ENCODE peak calls at places on chromosomes 3 and 15, in nine cellular contexts. B, E, N, G, V, M, A, X and H are unnamed samples. For H3K9me3, the result is how much of the 10 kb centered on the place peaks cover.

GRCh38 chr3:81684739-81685395 is 76.6 kb downstream of the GBE1 start:
- DNase-seq in V (no peak), X (no peak), N (no peak), A (no peak), M (peak), B (no peak), G (no peak), E (no peak), H (no peak)

GRCh38 chr3:52237659-52238172 is 1.2 kb downstream of the TWF2 start:
- DNase-seq in A (no peak), X (peak), V (peak), B (peak), N (peak), G (no peak), M (peak), E (no peak), H (peak)

GRCh38 chr3:72452745-72453144 is 395.5 kb downstream of the SHQ1 start:
- DNase-seq in N (no peak), B (no peak), X (no peak), M (no peak), G (no peak), E (no peak), A (no peak), V (no peak), H (no peak)

GRCh38 chr3:177333535-177334495 is 136.5 kb upstream of the TBL1XR1 start:
- DNase-seq in E (no peak), A (no peak), V (peak), N (peak), B (no peak), M (no peak), X (peak), G (no peak), H (no peak)

GRCh38 chr15:82533801-82534200 is 6.5 kb downstream of the RPS17 start:
- DNase-seq in M (no peak), E (no peak), N (no peak), V (no peak), A (no peak), G (no peak), B (no peak), X (peak), H (no peak)

GRCh38 chr3:43531835-43532234 is 90.0 kb downstream of the ANO10 start:
- DNase-seq in A (no peak), M (peak), G (no peak), X (no peak), E (no peak), B (no peak), N (no peak), V (no peak), H (no peak)

GRCh38 chr3:131028844-131029243 is 2.2 kb downstream of the NEK11 start:
- DNase-seq in X (no peak), M (no peak), V (no peak), N (no peak), A (no peak), G (no peak), E (no peak), B (no peak), H (no peak)

GRCh38 chr15:89364341-89364740 is 29.7 kb upstream of the POLG start:
- DNase-seq in A (no peak), N (peak), M (no peak), X (no peak), E (no peak), B (no peak), V (no peak), G (no peak), H (peak)

GRCh38 chr3:29764603-29765254 is 483.9 kb downstream of the RBMS3 start:
- DNase-seq in G (no peak), N (peak), B (no peak), M (peak), A (no peak), X (no peak), E (no peak), V (no peak), H (no peak)

GRCh38 chr15:47792231-47792630 is 74.9 kb downstream of the SEMA6D start:
- DNase-seq in N (no peak), A (no peak), M (no peak), G (no peak), B (no peak), E (no peak), X (no peak), V (no peak), H (no peak)

GRCh38 chr3:64179860-64180259 is 45.4 kb downstream of the PRICKLE2 start:
- DNase-seq in V (no peak), M (no peak), X (no peak), A (no peak), B (no peak), G (no peak), E (no peak), N (no peak), H (no peak)

GRCh38 chr3:177585271-177585670 is 388.0 kb upstream of the TBL1XR1 start:
- DNase-seq in M (no peak), A (no peak), B (no peak), N (no peak), E (no peak), V (no peak), G (no peak), X (no peak), H (no peak)

GRCh38 chr3:127834771-127835170 is 12.5 kb upstream of the MGLL start:
- DNase-seq in G (no peak), A (no peak), E (no peak), M (no peak), N (no peak), B (no peak), V (no peak), X (no peak), H (no peak)

GRCh38 chr15:25092661-25093060 is 137.9 kb downstream of the SNRPN start:
- DNase-seq in E (no peak), G (no peak), A (no peak), B (no peak), N (no peak), X (no peak), V (no peak), M (peak), H (no peak)

GRCh38 chr15:25093455-25094029 is 138.8 kb downstream of the SNRPN start:
- DNase-seq in B (no peak), A (no peak), X (no peak), E (no peak), M (no peak), G (no peak), V (no peak), N (no peak), H (no peak)

GRCh38 chr15:25090073-25090733 is 135.4 kb downstream of the SNRPN start:
- DNase-seq in B (no peak), E (no peak), G (no peak), X (no peak), A (no peak), V (no peak), N (no peak), M (no peak), H (peak)

GRCh38 chr15:25089577-25089976 is 134.8 kb downstream of the SNRPN start:
- DNase-seq in X (no peak), B (no peak), N (no peak), G (no peak), M (no peak), E (no peak), V (no peak), A (no peak), H (no peak)

GRCh38 chr15:25091421-25092158 is 136.8 kb downstream of the SNRPN start:
- DNase-seq in A (no peak), G (no peak), B (no peak), V (no peak), N (no peak), X (no peak), M (no peak), E (no peak), H (no peak)
- H3K9me3 ChIP-seq in A (half or more), G (half or more), B (half or more), V (half or more), N (half or more), X (under half), M (under half), E (under half), H (under half)

GRCh38 chr3:158486200-158486599 is 84.8 kb upstream of the MLF1 start:
- DNase-seq in A (no peak), G (no peak), V (no peak), X (no peak), N (no peak), B (no peak), E (no peak), M (no peak), H (no peak)
- H3K9me3 ChIP-seq in A (under half), G (under half), V (under half), X (under half), N (under half), B (under half), E (under half), M (under half), H (under half)

DNA sequence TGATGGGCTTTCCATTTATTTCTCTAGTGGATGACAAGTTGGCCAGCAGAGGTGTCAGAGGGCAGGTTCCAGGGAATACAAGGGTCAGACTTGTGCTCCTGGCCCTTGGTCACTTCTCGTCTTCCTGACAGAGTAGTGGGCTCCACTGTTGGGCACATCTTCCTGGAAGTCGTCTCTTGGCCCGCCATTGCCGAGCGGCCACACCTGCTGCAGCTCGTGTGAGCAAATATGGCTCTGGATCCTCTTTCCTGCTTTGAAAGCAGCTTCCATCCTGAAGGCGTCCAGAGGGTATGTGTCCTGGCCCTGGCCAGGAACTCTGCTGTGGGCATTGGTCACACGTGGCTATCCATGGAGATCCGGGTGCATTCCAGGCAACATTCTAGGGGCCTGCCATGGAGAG is 100.2 kb downstream of the SNRPN start:
- DNase-seq in E (no peak), G (no peak), V (no peak), X (no peak), A (no peak), M (no peak), B (peak), N (peak), H (no peak)
- H3K9me3 ChIP-seq in E (under half), G (half or more), V (half or more), X (half or more), A (half or more), M (half or more), B (half or more), N (half or more), H (under half)

DNA sequence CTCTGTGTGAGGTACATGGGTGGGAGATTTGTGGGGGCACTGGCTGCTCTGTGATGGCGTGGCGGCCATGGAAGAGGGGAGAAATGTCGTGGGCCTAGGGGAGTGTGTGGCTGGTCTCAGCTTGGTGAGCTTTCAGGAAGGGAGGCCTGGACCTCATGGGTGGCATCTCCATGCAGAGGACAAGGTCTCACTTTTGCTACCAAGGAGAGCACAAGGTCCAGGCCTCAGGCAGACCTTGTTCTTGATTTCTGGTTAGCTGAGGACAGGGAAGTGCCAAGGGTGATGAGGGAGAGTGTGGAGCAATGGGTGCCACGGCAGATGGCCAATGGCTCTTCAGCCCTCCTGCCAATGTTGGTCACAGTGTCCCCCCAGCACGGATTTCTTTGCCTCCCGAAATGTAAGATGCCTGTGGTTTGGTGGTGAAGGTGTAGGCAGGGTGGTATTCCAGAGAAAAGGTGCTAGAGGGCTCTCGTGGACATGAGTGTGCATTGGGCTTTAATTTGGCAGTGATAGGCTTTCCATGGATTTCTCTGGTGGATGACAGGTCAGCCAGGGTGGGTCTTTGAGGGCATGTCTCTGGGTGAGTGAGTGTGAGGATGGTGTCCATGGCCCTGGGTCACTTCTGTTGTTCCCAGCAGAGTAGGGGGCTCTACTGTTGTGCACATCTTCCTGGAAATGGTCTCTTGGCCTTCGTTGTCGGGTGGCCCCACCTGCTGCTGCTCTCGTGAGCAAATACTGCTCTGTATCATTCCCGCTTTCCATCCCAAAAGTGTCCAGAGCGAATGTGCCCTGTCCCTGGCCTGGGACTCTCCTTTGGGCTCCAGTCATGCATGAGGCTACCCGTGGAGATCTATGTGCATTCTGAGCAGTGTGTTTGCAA is 108.0 kb downstream of the SNRPN start:
- DNase-seq in E (no peak), V (no peak), A (no peak), X (no peak), M (no peak), B (no peak), G (no peak), N (no peak), H (peak)
- H3K9me3 ChIP-seq in E (under half), V (half or more), A (half or more), X (half or more), M (half or more), B (half or more), G (half or more), N (half or more), H (under half)

GRCh38 chr3:198093082-198093679 is 133.2 kb downstream of the LMLN start:
- DNase-seq in X (no peak), E (no peak), N (no peak), A (no peak), V (no peak), G (no peak), M (no peak), B (no peak), H (no peak)
- H3K9me3 ChIP-seq in X (under half), E (under half), N (under half), A (under half), V (under half), G (under half), M (under half), B (under half), H (under half)

GRCh38 chr3:197249542-197249941 is 48.9 kb downstream of the DLG1 start:
- DNase-seq in G (no peak), A (no peak), X (no peak), N (no peak), E (no peak), V (no peak), M (no peak), B (no peak), H (no peak)

GRCh38 chr3:197242784-197243432 is 55.5 kb downstream of the DLG1 start:
- DNase-seq in V (no peak), B (no peak), A (no peak), X (no peak), N (no peak), M (no peak), E (no peak), G (no peak), H (no peak)

GRCh38 chr3:197248341-197248740 is 50.1 kb downstream of the DLG1 start:
- DNase-seq in G (no peak), X (no peak), V (no peak), B (no peak), M (no peak), A (no peak), E (no peak), N (no peak), H (no peak)

GRCh38 chr3:197241173-197241572 is 57.2 kb downstream of the DLG1 start:
- DNase-seq in E (no peak), V (no peak), N (no peak), G (no peak), B (no peak), X (no peak), M (peak), A (no peak), H (no peak)

DNA sequence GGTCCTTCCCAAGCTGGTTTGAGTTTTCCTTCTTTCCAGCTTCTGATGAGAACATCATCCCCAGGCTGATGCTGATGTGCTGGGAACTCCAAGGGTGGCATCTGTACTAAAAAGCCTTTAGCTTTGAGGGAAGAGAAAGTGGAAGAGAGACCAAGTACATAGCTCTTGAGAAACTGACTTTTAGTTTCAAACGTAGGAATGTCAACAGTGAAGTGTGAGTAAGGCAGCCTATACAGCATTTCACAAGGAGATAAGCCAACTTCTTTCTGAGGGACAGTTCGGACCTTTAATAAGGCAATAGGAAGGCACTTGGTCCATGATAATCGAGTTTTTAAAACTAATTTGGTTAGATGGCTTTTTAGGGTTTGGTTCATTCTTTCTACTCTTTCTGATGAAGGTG is 53.7 kb downstream of the DLG1 start:
- DNase-seq in E (no peak), G (no peak), N (no peak), X (no peak), M (no peak), B (no peak), A (no peak), V (no peak), H (no peak)
- H3K9me3 ChIP-seq in E (under half), G (under half), N (half or more), X (under half), M (under half), B (under half), A (half or more), V (under half), H (under half)